ENCODE peak calls at places on chromosomes 5 and 9, in six cellular contexts. One of them, this sample, is unnamed.

GRCh38 chr9:129850821-129851540 is 15.7 kb downstream of the USP20 start:
- DNase-seq in H9: no peak
- DNase-seq in mesenchymal stem cell: no peak
- DNase-seq in neuronal stem cell: no peak
- DNase-seq in H1: no peak
- DNase-seq in trophoblast cell: no peak
- DNase-seq in this sample: no peak

GRCh38 chr9:10566853-10567252 is 45.9 kb downstream of the PTPRD start:
- DNase-seq in H9: no peak
- DNase-seq in mesenchymal stem cell: no peak
- DNase-seq in neuronal stem cell: no peak
- DNase-seq in H1: no peak
- DNase-seq in trophoblast cell: no peak
- DNase-seq in this sample: no peak

GRCh38 chr9:129685220-129685932 is 19.9 kb downstream of the PRRX2 start:
- DNase-seq in H9: no peak
- DNase-seq in mesenchymal stem cell: peak; percentile 35
- DNase-seq in neuronal stem cell: no peak
- DNase-seq in H1: no peak
- DNase-seq in trophoblast cell: no peak
- DNase-seq in this sample: peak; percentile 63

GRCh38 chr5:89313804-89314588 is 431.0 kb upstream of the MEF2C start:
- DNase-seq in H9: no peak
- DNase-seq in mesenchymal stem cell: peak; percentile 92
- DNase-seq in neuronal stem cell: no peak
- DNase-seq in H1: no peak
- DNase-seq in trophoblast cell: peak; percentile 11
- DNase-seq in this sample: peak; percentile 96

GRCh38 chr5:32630867-32631491 is 45.6 kb downstream of the SUB1 start:
- DNase-seq in H9: no peak
- DNase-seq in mesenchymal stem cell: no peak
- DNase-seq in neuronal stem cell: no peak
- DNase-seq in H1: no peak
- DNase-seq in trophoblast cell: no peak
- DNase-seq in this sample: no peak

GRCh38 chr5:168086104-168086610 is 205.3 kb upstream of the WWC1 start:
- DNase-seq in H9: no peak
- DNase-seq in mesenchymal stem cell: peak; percentile 24
- DNase-seq in neuronal stem cell: no peak
- DNase-seq in H1: no peak
- DNase-seq in trophoblast cell: no peak
- DNase-seq in this sample: no peak

GRCh38 chr5:57831090-57831489 is 348.5 kb upstream of the ACTBL2 start:
- DNase-seq in H9: no peak
- DNase-seq in mesenchymal stem cell: no peak
- DNase-seq in neuronal stem cell: no peak
- DNase-seq in H1: no peak
- DNase-seq in trophoblast cell: no peak
- DNase-seq in this sample: no peak

GRCh38 chr9:98522487-98522886 is 186.2 kb downstream of the GABBR2 start:
- DNase-seq in H9: no peak
- DNase-seq in mesenchymal stem cell: no peak
- DNase-seq in neuronal stem cell: no peak
- DNase-seq in H1: no peak
- DNase-seq in trophoblast cell: no peak
- DNase-seq in this sample: no peak

GRCh38 chr5:149221326-149221725 is 50.3 kb upstream of the AFAP1L1 start:
- DNase-seq in H9: no peak
- DNase-seq in mesenchymal stem cell: peak; percentile 72
- DNase-seq in neuronal stem cell: no peak
- DNase-seq in H1: no peak
- DNase-seq in trophoblast cell: no peak
- DNase-seq in this sample: peak; percentile 83

GRCh38 chr9:27485158-27485557 is 38.9 kb upstream of the IFNK start:
- DNase-seq in H9: no peak
- DNase-seq in mesenchymal stem cell: no peak
- DNase-seq in neuronal stem cell: no peak
- DNase-seq in H1: no peak
- DNase-seq in trophoblast cell: no peak
- DNase-seq in this sample: no peak

GRCh38 chr5:21654-22233 is 70.2 kb upstream of the PLEKHG4B start:
- DNase-seq in H9: no peak
- DNase-seq in mesenchymal stem cell: no peak
- DNase-seq in neuronal stem cell: no peak
- DNase-seq in H1: no peak
- DNase-seq in trophoblast cell: no peak
- DNase-seq in this sample: peak; percentile 18

GRCh38 chr5:168422431-168422830 is 63.8 kb upstream of the RARS1 start:
- DNase-seq in H9: no peak
- DNase-seq in mesenchymal stem cell: no peak
- DNase-seq in neuronal stem cell: no peak
- DNase-seq in H1: no peak
- DNase-seq in trophoblast cell: peak; percentile 57
- DNase-seq in this sample: no peak

GRCh38 chr9:22097712-22098111 is 88.6 kb upstream of the CDKN2B start:
- DNase-seq in H9: no peak
- DNase-seq in mesenchymal stem cell: peak; percentile 87
- DNase-seq in neuronal stem cell: no peak
- DNase-seq in H1: no peak
- DNase-seq in trophoblast cell: peak; percentile 93
- DNase-seq in this sample: peak; percentile 88

GRCh38 chr5:36744678-36745659 is 131.6 kb upstream of the NIPBL start:
- DNase-seq in H9: peak; percentile 96
- DNase-seq in mesenchymal stem cell: peak; percentile 65
- DNase-seq in neuronal stem cell: peak; percentile 70
- DNase-seq in H1: peak; percentile 85
- DNase-seq in trophoblast cell: peak; percentile 93
- DNase-seq in this sample: peak; percentile 63

GRCh38 chr9:113742471-113742870 is 133.6 kb upstream of the ZNF618 start:
- DNase-seq in H9: peak; percentile 38
- DNase-seq in mesenchymal stem cell: no peak
- DNase-seq in neuronal stem cell: no peak
- DNase-seq in H1: no peak
- DNase-seq in trophoblast cell: no peak
- DNase-seq in this sample: no peak

GRCh38 chr5:171336486-171337206 is 27.6 kb downstream of the TLX3 start:
- DNase-seq in H9: no peak
- DNase-seq in mesenchymal stem cell: peak; percentile 31
- DNase-seq in neuronal stem cell: no peak
- DNase-seq in H1: no peak
- DNase-seq in trophoblast cell: peak; percentile 71
- DNase-seq in this sample: peak; percentile 64

GRCh38 chr9:36041491-36041890 is 4.8 kb downstream of the RECK start:
- DNase-seq in H9: no peak
- DNase-seq in mesenchymal stem cell: no peak
- DNase-seq in neuronal stem cell: no peak
- DNase-seq in H1: no peak
- DNase-seq in trophoblast cell: no peak
- DNase-seq in this sample: no peak

GRCh38 chr9:135746565-135746964 is 44.6 kb downstream of the KCNT1 start:
- DNase-seq in H9: no peak
- DNase-seq in mesenchymal stem cell: no peak
- DNase-seq in neuronal stem cell: no peak
- DNase-seq in H1: no peak
- DNase-seq in trophoblast cell: no peak
- DNase-seq in this sample: no peak

GRCh38 chr9:114930063-114930812 is at the start of gene TNFSF8:
- DNase-seq in H9: no peak
- DNase-seq in mesenchymal stem cell: no peak
- DNase-seq in neuronal stem cell: no peak
- DNase-seq in H1: no peak
- DNase-seq in trophoblast cell: no peak
- DNase-seq in this sample: no peak

GRCh38 chr5:34718516-34718915 is 62.4 kb downstream of the RAI14 start:
- DNase-seq in H9: no peak
- DNase-seq in mesenchymal stem cell: no peak
- DNase-seq in neuronal stem cell: no peak
- DNase-seq in H1: no peak
- DNase-seq in trophoblast cell: no peak
- DNase-seq in this sample: peak; percentile 41

GRCh38 chr9:124813496-124814177 is 36.7 kb downstream of the OLFML2A start:
- DNase-seq in H9: no peak
- DNase-seq in mesenchymal stem cell: no peak
- DNase-seq in neuronal stem cell: no peak
- DNase-seq in H1: no peak
- DNase-seq in trophoblast cell: no peak
- DNase-seq in this sample: no peak

GRCh38 chr9:107807183-107807582 is 317.6 kb upstream of the KLF4 start:
- DNase-seq in H9: no peak
- DNase-seq in mesenchymal stem cell: peak; percentile 60
- DNase-seq in neuronal stem cell: no peak
- DNase-seq in H1: no peak
- DNase-seq in trophoblast cell: no peak
- DNase-seq in this sample: peak; percentile 75

GRCh38 chr5:65876496-65876895 is 49.9 kb upstream of the ERBIN start:
- DNase-seq in H9: no peak
- DNase-seq in mesenchymal stem cell: no peak
- DNase-seq in neuronal stem cell: no peak
- DNase-seq in H1: no peak
- DNase-seq in trophoblast cell: no peak
- DNase-seq in this sample: no peak

GRCh38 chr5:143161893-143162520 is 241.5 kb downstream of the NR3C1 start:
- DNase-seq in H9: no peak
- DNase-seq in mesenchymal stem cell: peak; percentile 80
- DNase-seq in neuronal stem cell: no peak
- DNase-seq in H1: no peak
- DNase-seq in trophoblast cell: peak; percentile 83
- DNase-seq in this sample: peak; percentile 89

GRCh38 chr9:80595192-80595591 is 1023.4 kb downstream of the TLE4 start:
- DNase-seq in H9: no peak
- DNase-seq in mesenchymal stem cell: no peak
- DNase-seq in neuronal stem cell: no peak
- DNase-seq in H1: no peak
- DNase-seq in trophoblast cell: no peak
- DNase-seq in this sample: no peak

GRCh38 chr9:121566401-121567141 is 66.9 kb upstream of the GGTA1 start:
- DNase-seq in H9: no peak
- DNase-seq in mesenchymal stem cell: peak; percentile 42
- DNase-seq in neuronal stem cell: no peak
- DNase-seq in H1: no peak
- DNase-seq in trophoblast cell: no peak
- DNase-seq in this sample: peak; percentile 79

GRCh38 chr9:135791431-135792267 is 89.7 kb downstream of the KCNT1 start:
- DNase-seq in H9: no peak
- DNase-seq in mesenchymal stem cell: no peak
- DNase-seq in neuronal stem cell: no peak
- DNase-seq in H1: no peak
- DNase-seq in trophoblast cell: no peak
- DNase-seq in this sample: no peak

GRCh38 chr9:19201899-19202891 is 28.3 kb upstream of the DENND4C start:
- DNase-seq in H9: peak; percentile 32
- DNase-seq in mesenchymal stem cell: peak; percentile 23
- DNase-seq in neuronal stem cell: no peak
- DNase-seq in H1: no peak
- DNase-seq in trophoblast cell: no peak
- DNase-seq in this sample: no peak

GRCh38 chr9:19198406-19198805 is 32.1 kb upstream of the DENND4C start:
- DNase-seq in H9: no peak
- DNase-seq in mesenchymal stem cell: no peak
- DNase-seq in neuronal stem cell: no peak
- DNase-seq in H1: no peak
- DNase-seq in trophoblast cell: no peak
- DNase-seq in this sample: no peak

GRCh38 chr9:19200234-19200633 is 30.3 kb upstream of the DENND4C start:
- DNase-seq in H9: no peak
- DNase-seq in mesenchymal stem cell: no peak
- DNase-seq in neuronal stem cell: no peak
- DNase-seq in H1: no peak
- DNase-seq in trophoblast cell: no peak
- DNase-seq in this sample: no peak

GRCh38 chr9:19199012-19199411 is 31.5 kb upstream of the DENND4C start:
- DNase-seq in H9: no peak
- DNase-seq in mesenchymal stem cell: no peak
- DNase-seq in neuronal stem cell: no peak
- DNase-seq in H1: no peak
- DNase-seq in trophoblast cell: no peak
- DNase-seq in this sample: no peak

GRCh38 chr9:19203058-19203457 is 27.4 kb upstream of the DENND4C start:
- DNase-seq in H9: no peak
- DNase-seq in mesenchymal stem cell: no peak
- DNase-seq in neuronal stem cell: no peak
- DNase-seq in H1: no peak
- DNase-seq in trophoblast cell: no peak
- DNase-seq in this sample: no peak
- H2BK120ac ChIP-seq in H9: no peak overlapping the region
- H2BK120ac ChIP-seq in mesenchymal stem cell: no peak overlapping the region
- H2BK120ac ChIP-seq in neuronal stem cell: no peak overlapping the region
- H2BK120ac ChIP-seq in H1: no peak overlapping the region
- H2BK120ac ChIP-seq in trophoblast cell: no peak overlapping the region
- H2BK120ac ChIP-seq in this sample: no peak overlapping the region

GRCh38 chr9:79080536-79080935 is 491.2 kb upstream of the TLE4 start:
- DNase-seq in H9: no peak
- DNase-seq in mesenchymal stem cell: no peak
- DNase-seq in neuronal stem cell: no peak
- DNase-seq in H1: no peak
- DNase-seq in trophoblast cell: no peak
- DNase-seq in this sample: peak; percentile 8
- H4K91ac ChIP-seq in H9: no peak overlapping the region
- H4K91ac ChIP-seq in mesenchymal stem cell: no peak overlapping the region
- H4K91ac ChIP-seq in neuronal stem cell: no peak overlapping the region
- H4K91ac ChIP-seq in H1: no peak overlapping the region
- H4K91ac ChIP-seq in trophoblast cell: no peak overlapping the region
- H4K91ac ChIP-seq in this sample: no peak overlapping the region

DNA sequence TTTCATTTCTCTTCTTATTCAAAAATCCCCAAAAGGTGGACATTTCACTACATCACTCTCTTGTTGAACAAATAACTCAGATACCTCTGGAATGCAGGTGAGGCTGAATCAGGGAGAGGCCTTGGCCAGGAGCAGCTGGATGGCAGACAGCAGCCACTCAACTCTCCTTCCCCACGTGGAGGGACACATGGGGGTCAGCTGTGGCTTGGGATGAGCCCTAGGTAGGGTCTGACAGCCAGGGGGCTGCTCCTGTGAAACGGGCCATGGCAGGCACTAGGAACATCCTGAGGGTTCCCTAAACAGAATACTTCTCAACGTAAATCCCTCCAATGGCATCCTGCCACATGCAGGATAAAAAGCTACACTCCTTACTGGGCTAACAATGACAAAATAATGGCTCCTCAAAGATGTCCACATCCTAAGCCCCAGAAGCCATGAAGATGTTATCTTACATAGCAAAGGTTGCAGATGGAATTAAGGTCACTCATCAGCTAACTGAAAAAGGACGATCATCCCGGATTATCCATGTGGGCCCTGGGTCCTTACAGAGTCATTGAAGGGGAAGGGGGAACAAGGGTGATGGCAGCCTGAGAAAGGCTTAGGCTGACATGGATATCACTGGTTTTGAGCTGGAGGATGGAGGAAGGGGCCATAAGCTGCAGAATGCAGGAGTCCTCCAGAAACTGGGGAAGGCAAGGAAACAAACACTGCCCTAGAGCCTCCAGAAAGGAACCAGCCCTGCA is 31.4 kb upstream of the S1PR3 start:
- DNase-seq in H9: no peak
- DNase-seq in mesenchymal stem cell: no peak
- DNase-seq in neuronal stem cell: no peak
- DNase-seq in H1: no peak
- DNase-seq in trophoblast cell: no peak
- DNase-seq in this sample: no peak
- H2BK120ac ChIP-seq in H9: no peak overlapping the region
- H2BK120ac ChIP-seq in mesenchymal stem cell: no peak overlapping the region
- H2BK120ac ChIP-seq in neuronal stem cell: no peak overlapping the region
- H2BK120ac ChIP-seq in H1: no peak overlapping the region
- H2BK120ac ChIP-seq in trophoblast cell: no peak overlapping the region
- H2BK120ac ChIP-seq in this sample: no peak overlapping the region

GRCh38 chr5:56011835-56012234 is 17.1 kb upstream of the IL6ST start:
- DNase-seq in H9: no peak
- DNase-seq in mesenchymal stem cell: peak; percentile 89
- DNase-seq in neuronal stem cell: no peak
- DNase-seq in H1: no peak
- DNase-seq in trophoblast cell: peak; percentile 98
- DNase-seq in this sample: peak; percentile 97
- H4K91ac ChIP-seq in H9: no peak overlapping the region
- H4K91ac ChIP-seq in mesenchymal stem cell: peak overlapping the region; percentile 92
- H4K91ac ChIP-seq in neuronal stem cell: no peak overlapping the region
- H4K91ac ChIP-seq in H1: no peak overlapping the region
- H4K91ac ChIP-seq in trophoblast cell: no peak overlapping the region
- H4K91ac ChIP-seq in this sample: peak overlapping the region; percentile 79